ENCODE peak calls at places on chromosomes 2 and 18, in nine cellular contexts. C is cardiac fibroblast, W is spleen, R is B cell, T is AG04449, J is cardiac muscle cell, F is neural crest cell, K is AG04450, P is OCI-LY7. H is an unnamed sample.

GRCh38 chr2:25460261-25460905 is 118.7 kb upstream of the DNMT3A start:
- DNase-seq in K (no peak), C (no peak), J (no peak), R (no peak), T (no peak), F (no peak), P (no peak), W (no peak), H (no peak)

GRCh38 chr2:133497261-133497893 is 70.9 kb downstream of the NCKAP5 start:
- DNase-seq in W (no peak), K (no peak), P (no peak), T (no peak), J (peak; percentile 2), C (peak; percentile 6), F (no peak), R (no peak), H (no peak)

GRCh38 chr2:218024336-218024735 is 21.5 kb upstream of the TNS1 start:
- DNase-seq in W (peak; percentile 63), J (no peak), P (no peak), K (no peak), T (no peak), F (no peak), R (no peak), C (no peak), H (no peak)

GRCh38 chr2:10258326-10258725 is 44.4 kb upstream of the HPCAL1 start:
- DNase-seq in T (no peak), W (peak; percentile 8), J (no peak), R (no peak), K (no peak), P (no peak), C (no peak), F (no peak), H (no peak)

GRCh38 chr2:2266699-2267449 is 64.2 kb downstream of the MYT1L start:
- DNase-seq in T (no peak), F (no peak), J (no peak), C (no peak), K (no peak), R (no peak), W (no peak), P (no peak), H (no peak)

GRCh38 chr2:150282821-150283309 is 204.6 kb downstream of the RND3 start:
- DNase-seq in C (peak; percentile 41), P (no peak), K (no peak), F (no peak), J (no peak), R (no peak), W (no peak), T (peak; percentile 72), H (peak; percentile 2)

GRCh38 chr18:79411614-79412526 is 16.1 kb downstream of the NFATC1 start:
- DNase-seq in P (no peak), C (no peak), K (no peak), R (no peak), F (no peak), T (no peak), J (no peak), W (peak; percentile 86), H (no peak)

GRCh38 chr18:44792456-44793080 is 111.9 kb downstream of the SETBP1 start:
- DNase-seq in F (no peak), K (no peak), C (peak; percentile 27), J (peak; percentile 71), R (no peak), W (no peak), T (no peak), P (no peak), H (no peak)

GRCh38 chr2:207692206-207693065 is 19.0 kb upstream of the CCNYL1 start:
- DNase-seq in F (peak; percentile 43), R (peak; percentile 61), J (peak; percentile 51), P (peak; percentile 61), W (no peak), T (no peak), K (no peak), C (peak; percentile 32), H (peak; percentile 20)

GRCh38 chr18:79855147-79855910 is 57.6 kb downstream of the KCNG2 start:
- DNase-seq in R (peak; percentile 81), F (no peak), C (no peak), K (no peak), P (peak; percentile 4), J (no peak), T (no peak), W (peak; percentile 75), H (no peak)

GRCh38 chr2:172672114-172672513 is 63.5 kb upstream of the RAPGEF4 start:
- DNase-seq in W (no peak), F (no peak), J (no peak), T (no peak), K (no peak), R (no peak), P (no peak), C (no peak), H (no peak)

GRCh38 chr2:78977661-78978145 is 47.8 kb upstream of the REG3G start:
- DNase-seq in W (no peak), J (no peak), C (no peak), R (peak; percentile 20), T (no peak), P (peak; percentile 86), F (no peak), K (no peak), H (no peak)

GRCh38 chr2:71832844-71833243 is 314.8 kb downstream of the CYP26B1 start:
- DNase-seq in C (no peak), J (no peak), T (no peak), F (no peak), W (no peak), R (no peak), K (no peak), P (no peak), H (no peak)

GRCh38 chr18:525066-525797 is 24.7 kb upstream of the COLEC12 start:
- DNase-seq in T (no peak), K (peak; percentile 13), C (peak; percentile 56), F (no peak), W (no peak), J (no peak), P (no peak), R (no peak), H (no peak)

GRCh38 chr2:42904576-42904876 is 112.1 kb upstream of the HAAO start:
- DNase-seq in F (no peak), T (no peak), W (no peak), K (no peak), J (no peak), C (no peak), P (no peak), R (no peak), H (no peak)

GRCh38 chr2:42906557-42907380 is 114.4 kb upstream of the HAAO start:
- DNase-seq in T (no peak), R (no peak), K (no peak), J (no peak), C (peak; percentile 60), P (no peak), F (no peak), W (no peak), H (peak; percentile 38)

GRCh38 chr2:42906115-42906556 is 113.8 kb upstream of the HAAO start:
- DNase-seq in C (no peak), R (no peak), T (no peak), F (no peak), K (no peak), P (no peak), W (no peak), J (no peak), H (no peak)

GRCh38 chr2:42903821-42904575 is 111.6 kb upstream of the HAAO start:
- DNase-seq in P (no peak), R (no peak), C (no peak), T (no peak), F (no peak), J (no peak), W (no peak), K (no peak), H (no peak)

DNA sequence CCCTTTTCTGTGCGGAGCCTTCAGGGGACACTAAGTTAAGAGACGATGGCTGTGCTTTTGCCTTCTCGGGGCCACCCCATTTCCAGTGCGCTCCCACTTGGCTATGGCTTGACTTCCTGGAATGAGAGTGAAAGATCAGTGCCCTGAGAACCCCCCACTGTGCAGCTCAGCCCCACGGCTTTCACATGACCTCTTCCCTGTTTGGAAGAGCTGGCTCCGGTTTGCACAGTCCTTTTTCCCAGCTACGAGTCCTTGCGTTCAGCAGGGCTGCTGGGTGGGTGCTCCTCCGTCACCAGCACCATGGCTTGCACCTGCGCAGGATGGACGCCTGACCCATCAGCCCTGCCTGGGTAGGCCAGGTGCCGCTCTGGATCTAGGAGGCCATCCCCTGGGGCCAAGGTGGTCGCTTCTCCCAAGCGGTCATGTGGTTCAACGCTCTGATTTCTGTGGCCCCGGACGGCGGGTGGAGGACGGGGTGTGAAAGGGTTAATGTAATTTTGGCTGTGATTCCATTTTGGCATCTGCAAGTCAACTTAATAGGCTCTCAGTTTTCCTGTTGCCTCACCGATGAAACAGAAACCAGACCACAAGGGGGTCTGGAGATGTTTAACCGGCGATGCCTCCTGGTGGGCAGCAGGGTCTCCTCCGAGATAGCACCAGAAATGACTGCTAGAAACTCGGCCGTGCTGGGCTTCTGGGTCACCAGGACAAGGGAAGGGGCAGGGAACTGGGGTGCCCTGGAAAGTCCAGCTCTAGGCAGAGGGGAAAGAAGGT is 113.1 kb upstream of the HAAO start:
- DNase-seq in J (no peak), C (peak; percentile 61), W (no peak), R (no peak), P (no peak), K (no peak), F (no peak), T (no peak), H (no peak)
- TF ChIP-seq CTCF in J (peak; percentile 31), C (peak; percentile 5), W (no peak), R (no peak), P (no peak), K (peak; percentile 27), F (no peak), T (peak; percentile 32), H (no peak)

GRCh38 chr2:27428213-27428977 is at the start of gene NRBP1:
- DNase-seq in J (peak; percentile 97), C (peak; percentile 90), F (peak; percentile 89), P (peak; percentile 96), R (peak; percentile 97), W (peak; percentile 98), T (peak; percentile 29), K (peak; percentile 68), H (peak; percentile 97)
- TF ChIP-seq CTCF in J (no peak), C (no peak), F (no peak), P (peak; percentile 66), R (no peak), W (no peak), T (no peak), K (no peak), H (no peak)

GRCh38 chr2:192068966-192069365 is 125.8 kb downstream of the TMEFF2 start:
- DNase-seq in J (no peak), K (no peak), F (no peak), R (no peak), W (no peak), C (no peak), P (no peak), T (no peak), H (no peak)
- TF ChIP-seq CTCF in J (no peak), K (no peak), F (no peak), R (no peak), W (no peak), C (no peak), P (no peak), T (no peak), H (no peak)

GRCh38 chr2:14587119-14587518 is 45.4 kb upstream of the LRATD1 start:
- DNase-seq in F (no peak), K (no peak), T (no peak), W (no peak), P (no peak), R (no peak), J (no peak), C (no peak), H (no peak)
- TF ChIP-seq CTCF in F (no peak), K (no peak), T (no peak), W (no peak), P (no peak), R (no peak), J (no peak), C (no peak), H (no peak)

GRCh38 chr2:106107509-106108131 is 86.5 kb downstream of the UXS1 start:
- DNase-seq in C (no peak), W (no peak), P (no peak), T (peak; percentile 31), J (no peak), K (no peak), R (no peak), F (no peak), H (no peak)
- TF ChIP-seq CTCF in C (peak; percentile 47), W (no peak), P (no peak), T (peak; percentile 18), J (no peak), K (peak; percentile 13), R (no peak), F (no peak), H (no peak)